ENCODE peak calls at places on chromosomes 11 and 22, in five cellular contexts. Z is colonic mucosa, Y is spleen, O is adipocyte, L is upper lobe of right lung. I is an unnamed sample.

GRCh38 chr11:11876458-11876857 is 34.7 kb downstream of the USP47 start:
- DNase-seq in O (no peak), L (no peak), Y (no peak), Z (no peak), I (no peak)

GRCh38 chr11:15988693-15989231 is 367.6 kb downstream of the SOX6 start:
- DNase-seq in O (no peak), Z (no peak), L (no peak), Y (no peak), I (no peak)

GRCh38 chr22:44523981-44524759 is 26.1 kb upstream of the RTL6 start:
- DNase-seq in L (no peak), Y (no peak), O (peak; percentile 92), Z (peak; percentile 30), I (no peak)

GRCh38 chr22:49269928-49270327 is 557.7 kb downstream of the BRD1 start:
- DNase-seq in Y (peak; percentile 39), Z (no peak), O (no peak), L (no peak), I (no peak)

GRCh38 chr22:19917389-19918138 is 24.0 kb upstream of the COMT start:
- DNase-seq in Y (no peak), O (no peak), Z (no peak), L (no peak), I (no peak)

GRCh38 chr22:38347181-38347943 is 30.1 kb upstream of the CSNK1E start:
- DNase-seq in Y (peak; percentile 58), O (no peak), L (peak; percentile 50), Z (no peak), I (no peak)

GRCh38 chr11:8871283-8871775 is 39.7 kb upstream of the AKIP1 start:
- DNase-seq in Z (peak; percentile 76), Y (no peak), O (peak; percentile 98), L (peak; percentile 69), I (no peak)

GRCh38 chr11:134390706-134391105 is 21.3 kb downstream of the B3GAT1 start:
- DNase-seq in O (no peak), Z (no peak), L (no peak), Y (no peak), I (no peak)

GRCh38 chr22:20066617-20067383 is 13.2 kb upstream of the DGCR8 start:
- DNase-seq in Y (no peak), Z (no peak), O (no peak), L (no peak), I (no peak)

GRCh38 chr11:57358543-57358961 is 20.4 kb downstream of the P2RX3 start:
- DNase-seq in Y (no peak), O (no peak), Z (no peak), L (no peak), I (no peak)

GRCh38 chr22:29814003-29814402 is 24.1 kb downstream of the ASCC2 start:
- DNase-seq in O (no peak), Z (no peak), Y (no peak), L (no peak), I (no peak)

GRCh38 chr11:108628326-108628725 is 34.8 kb upstream of the EXPH5 start:
- DNase-seq in Z (no peak), O (no peak), Y (no peak), L (no peak), I (no peak)

GRCh38 chr11:47433157-47433556 is 6.9 kb upstream of the PSMC3 start:
- DNase-seq in L (no peak), O (no peak), Z (no peak), Y (no peak), I (no peak)
- H3K9me3 ChIP-seq in L (no peaks in the 10 kb centered on the region), O (no peaks in the 10 kb centered on the region), Z (no peaks in the 10 kb centered on the region), Y (no peaks in the 10 kb centered on the region), I (no peaks in the 10 kb centered on the region)

GRCh38 chr11:58586998-58587397 is 8.1 kb downstream of the ZFP91 start:
- DNase-seq in L (no peak), O (no peak), Y (no peak), Z (no peak), I (no peak)
- H3K4me3 ChIP-seq in L (no peak overlapping the region), O (no peak overlapping the region), Y (no peak overlapping the region), Z (no peak overlapping the region), I (no peak overlapping the region)

DNA sequence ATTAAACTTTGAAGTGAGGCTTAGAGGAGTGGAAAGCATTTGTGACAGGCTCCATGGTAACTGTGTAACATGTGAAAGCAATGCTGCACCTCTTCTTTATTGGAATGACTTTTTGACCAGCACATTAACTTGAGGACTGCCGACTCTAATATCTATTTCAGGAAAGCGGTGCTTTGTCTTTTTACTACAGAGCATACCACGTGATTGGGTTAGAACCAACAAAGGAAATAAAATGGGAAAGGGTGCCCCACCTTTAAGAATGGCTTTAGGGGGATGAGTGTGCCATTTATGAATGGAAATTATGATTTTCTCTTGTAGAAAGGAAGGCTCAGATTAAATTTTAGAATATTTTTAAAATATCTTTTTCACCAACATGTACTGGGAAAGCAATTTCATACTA is 57.3 kb upstream of the VPREB1 start:
- DNase-seq in O (no peak), Z (no peak), L (no peak), Y (no peak), I (no peak)
- H3K27me3 ChIP-seq in O (peaks cover 48% of the 10 kb centered on the region), Z (no peaks in the 10 kb centered on the region), L (no peaks in the 10 kb centered on the region), Y (peaks cover 7% of the 10 kb centered on the region), I (no peaks in the 10 kb centered on the region)

DNA sequence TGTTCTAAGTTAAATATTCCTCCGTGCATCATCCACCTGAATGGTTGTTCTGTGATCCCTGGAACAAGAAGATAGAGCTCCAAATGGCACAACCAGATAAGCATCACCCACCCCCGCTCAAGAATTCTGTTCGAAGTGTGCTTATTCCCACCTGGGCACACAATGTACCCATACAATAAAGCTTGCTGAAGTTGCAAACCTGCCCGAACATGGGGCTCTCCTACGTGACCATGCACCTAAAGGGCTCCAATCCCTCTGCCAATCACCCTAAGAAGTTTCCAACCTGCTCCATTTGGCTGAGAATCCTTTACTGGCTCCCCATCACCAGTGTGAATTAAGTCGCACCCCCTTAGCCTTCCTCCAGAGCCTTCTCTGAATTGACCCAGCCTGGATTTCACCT is 1157.4 kb downstream of the TBC1D22A start:
- DNase-seq in L (no peak), Z (no peak), Y (no peak), O (no peak), I (no peak)
- H3K9me3 ChIP-seq in L (no peaks in the 10 kb centered on the region), Z (no peaks in the 10 kb centered on the region), Y (no peaks in the 10 kb centered on the region), O (peaks cover 9% of the 10 kb centered on the region), I (no peaks in the 10 kb centered on the region)

DNA sequence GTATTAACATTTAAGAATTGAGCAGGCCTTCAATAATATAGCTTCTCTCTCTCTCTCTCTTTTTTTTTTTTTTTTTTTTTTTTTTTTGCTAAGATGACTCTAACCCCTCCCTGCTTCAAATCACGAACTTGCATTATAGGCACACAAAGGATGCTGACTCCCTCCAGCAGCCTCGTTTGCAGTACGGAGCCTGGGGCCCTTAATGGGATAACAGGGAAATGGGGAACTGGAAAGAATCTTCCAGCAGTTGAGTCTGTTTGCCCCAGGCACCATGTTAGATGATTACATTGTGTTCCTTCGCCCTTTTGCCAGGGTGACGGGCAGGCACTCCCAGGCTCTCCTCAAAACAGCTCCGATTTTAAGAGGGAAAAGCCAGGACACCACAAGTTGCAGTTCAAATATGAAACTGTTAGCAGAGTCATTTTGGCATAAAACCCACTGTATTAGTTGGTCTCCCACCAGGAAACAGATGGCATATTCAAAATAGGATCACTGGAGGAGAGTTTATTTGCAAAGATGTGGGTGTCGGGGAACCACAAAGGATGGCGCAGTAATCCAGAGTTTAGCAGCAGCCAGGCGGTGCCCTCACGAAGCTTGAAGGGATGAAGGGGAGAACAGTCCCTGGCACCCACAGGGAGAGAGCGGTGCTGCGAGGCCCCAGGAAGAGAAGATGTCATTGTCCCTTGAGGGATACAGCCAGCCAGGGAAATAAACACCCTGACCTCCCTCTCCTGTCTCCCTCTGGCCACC is 26.5 kb upstream of the TREH start:
- DNase-seq in O (peak; percentile 44), L (no peak), Y (no peak), Z (no peak), I (no peak)
- H3K4me3 ChIP-seq in O (no peak overlapping the region), L (no peak overlapping the region), Y (no peak overlapping the region), Z (no peak overlapping the region), I (no peak overlapping the region)

DNA sequence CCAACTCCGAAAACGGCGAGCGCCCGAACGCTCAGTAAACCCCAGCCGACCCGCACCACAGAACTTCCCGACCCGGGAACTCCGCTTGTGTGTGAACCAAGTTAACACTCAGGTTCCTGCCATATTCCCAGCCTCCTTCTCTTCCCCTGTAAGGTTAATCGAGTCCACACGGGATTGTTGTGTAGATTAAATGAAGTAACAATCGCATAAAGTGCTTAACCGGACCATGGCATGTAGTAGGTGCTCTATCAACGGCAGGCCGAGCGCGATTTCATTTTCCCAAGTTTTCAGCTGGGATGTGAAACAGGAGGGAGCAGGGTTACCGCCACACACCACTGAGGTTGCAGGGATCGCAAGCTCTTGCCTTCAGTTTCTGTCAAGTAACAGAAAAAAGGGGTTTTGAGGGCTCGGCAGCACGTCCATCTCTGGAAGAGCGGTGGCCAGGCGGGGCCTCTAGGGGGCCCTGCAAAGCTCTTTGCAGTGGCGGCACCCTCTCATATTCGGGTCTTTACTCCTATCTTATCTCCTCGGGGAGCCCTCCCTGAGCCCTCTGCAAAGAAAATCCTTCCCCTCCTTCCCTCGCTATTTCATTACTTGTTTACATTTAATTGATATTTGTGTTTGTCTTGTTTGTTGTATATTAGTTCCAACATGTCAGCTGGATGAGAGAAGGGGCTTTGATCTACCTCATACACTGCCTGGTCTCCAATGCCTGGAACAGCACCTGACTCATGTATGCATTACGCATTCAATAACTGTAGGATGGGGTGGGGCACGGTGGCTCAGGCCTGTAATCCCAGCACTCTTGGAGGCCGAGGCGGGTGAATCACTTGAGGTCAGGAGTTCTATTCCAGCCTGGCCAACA is 792 bp upstream of the PLEKHA7 start:
- DNase-seq in Z (peak; percentile 69), O (no peak), L (no peak), Y (no peak), I (no peak)
- H3K27me3 ChIP-seq in Z (no peaks in the 10 kb centered on the region), O (peaks cover 11% of the 10 kb centered on the region), L (peaks cover 12% of the 10 kb centered on the region), Y (peaks cover 32% of the 10 kb centered on the region), I (no peaks in the 10 kb centered on the region)

DNA sequence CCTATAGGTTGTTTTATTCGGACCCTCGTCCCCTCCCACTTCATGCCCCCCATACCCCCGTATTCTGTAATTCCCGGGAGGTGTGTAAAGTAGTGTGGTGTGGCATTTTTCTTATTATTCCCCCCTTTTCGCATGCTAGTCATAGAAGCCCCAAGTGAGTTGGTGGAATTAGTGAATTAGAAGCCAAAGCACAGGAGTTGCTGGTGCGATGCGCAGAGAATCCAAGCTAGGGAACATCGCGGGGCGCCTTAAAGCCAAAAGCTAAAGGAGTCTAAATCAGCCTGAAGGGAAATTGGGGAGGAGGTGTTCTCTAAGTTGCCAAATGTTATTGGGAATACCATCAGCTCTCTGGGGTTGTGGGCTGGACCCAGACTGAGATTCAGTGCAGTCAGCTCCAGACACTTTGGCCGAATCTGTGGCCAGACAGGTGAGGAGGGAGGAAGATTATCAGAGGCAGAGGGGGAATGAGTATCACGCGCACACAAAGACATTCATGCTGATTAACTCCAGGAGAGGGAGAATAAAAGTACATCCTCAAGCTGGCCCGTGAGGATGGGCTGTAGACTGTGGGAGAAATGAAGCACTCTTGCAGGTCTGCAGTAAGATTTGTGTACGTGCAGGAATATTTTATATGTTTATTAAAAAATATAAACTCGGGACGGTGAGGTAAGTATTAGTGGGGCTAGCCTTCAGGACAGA is 102.8 kb upstream of the HSD17B12 start:
- DNase-seq in L (no peak), O (no peak), Y (no peak), Z (no peak), I (no peak)
- H3K9me3 ChIP-seq in L (no peaks in the 10 kb centered on the region), O (no peaks in the 10 kb centered on the region), Y (no peaks in the 10 kb centered on the region), Z (no peaks in the 10 kb centered on the region), I (no peaks in the 10 kb centered on the region)

I was measured in effector memory CD4-positive, alpha-beta T cell.